ENCODE peak calls at places on chromosome 3, in five cellular contexts. I is IMR-90; T is epithelial cell of esophagus; H is cardiac fibroblast; F is Jurkat, Clone E6-1. L is an unnamed sample.

GRCh38 chr3:2517479-2518188 is 419.0 kb downstream of the CNTN4 start:
- DNase-seq in I (no peak), T (no peak), H (no peak), F (no peak), L (no peak)

GRCh38 chr3:120693439-120694172 is 11.6 kb upstream of the HGD start:
- DNase-seq in I (peak; percentile 55), T (peak; percentile 33), H (peak; percentile 74), F (no peak), L (peak; percentile 18)

GRCh38 chr3:7371693-7372572 is 511.0 kb downstream of the GRM7 start:
- DNase-seq in I (no peak), T (no peak), H (no peak), F (no peak), L (no peak)

GRCh38 chr3:104425416-104425815 is 941.3 kb upstream of the ALCAM start:
- DNase-seq in I (peak; percentile 6), T (no peak), H (no peak), F (no peak), L (no peak)

GRCh38 chr3:138378331-138378730 is 30.0 kb downstream of the MRAS start:
- DNase-seq in I (no peak), T (no peak), H (no peak), F (no peak), L (no peak)

GRCh38 chr3:144200004-144200403 is 228.4 kb downstream of the DIPK2A start:
- DNase-seq in I (peak; percentile 1), T (peak; percentile 5), H (no peak), F (no peak), L (no peak)

GRCh38 chr3:130609166-130609574 is 92.2 kb downstream of the COL6A6 start:
- DNase-seq in I (no peak), T (no peak), H (no peak), F (no peak), L (no peak)

GRCh38 chr3:193831495-193832455 is 238.8 kb downstream of the OPA1 start:
- DNase-seq in I (no peak), T (peak; percentile 50), H (no peak), F (no peak), L (no peak)

GRCh38 chr3:66393486-66394260 is 107.1 kb downstream of the LRIG1 start:
- DNase-seq in I (peak; percentile 14), T (no peak), H (peak; percentile 60), F (peak; percentile 97), L (peak; percentile 71)

GRCh38 chr3:158830391-158830790 is 28.5 kb downstream of the MFSD1 start:
- DNase-seq in I (peak; percentile 48), T (peak; percentile 63), H (peak; percentile 74), F (no peak), L (peak; percentile 12)

GRCh38 chr3:119585867-119586570 is 6.7 kb downstream of the ADPRH start:
- DNase-seq in I (peak; percentile 18), T (no peak), H (peak; percentile 64), F (no peak), L (no peak)

GRCh38 chr3:60448668-60449067 is 802.6 kb downstream of the FHIT start:
- DNase-seq in I (no peak), T (no peak), H (no peak), F (no peak), L (no peak)

GRCh38 chr3:149965278-149965677 is 5.4 kb downstream of the PFN2 start:
- DNase-seq in I (no peak), T (no peak), H (peak; percentile 57), F (no peak), L (no peak)

GRCh38 chr3:244041-244440 is 47.5 kb downstream of the CHL1 start:
- DNase-seq in I (peak; percentile 90), T (no peak), H (peak; percentile 2), F (no peak), L (no peak)

GRCh38 chr3:123319760-123320159 is 118.0 kb downstream of the SEC22A start:
- DNase-seq in I (no peak), T (no peak), H (no peak), F (no peak), L (no peak)

DNA sequence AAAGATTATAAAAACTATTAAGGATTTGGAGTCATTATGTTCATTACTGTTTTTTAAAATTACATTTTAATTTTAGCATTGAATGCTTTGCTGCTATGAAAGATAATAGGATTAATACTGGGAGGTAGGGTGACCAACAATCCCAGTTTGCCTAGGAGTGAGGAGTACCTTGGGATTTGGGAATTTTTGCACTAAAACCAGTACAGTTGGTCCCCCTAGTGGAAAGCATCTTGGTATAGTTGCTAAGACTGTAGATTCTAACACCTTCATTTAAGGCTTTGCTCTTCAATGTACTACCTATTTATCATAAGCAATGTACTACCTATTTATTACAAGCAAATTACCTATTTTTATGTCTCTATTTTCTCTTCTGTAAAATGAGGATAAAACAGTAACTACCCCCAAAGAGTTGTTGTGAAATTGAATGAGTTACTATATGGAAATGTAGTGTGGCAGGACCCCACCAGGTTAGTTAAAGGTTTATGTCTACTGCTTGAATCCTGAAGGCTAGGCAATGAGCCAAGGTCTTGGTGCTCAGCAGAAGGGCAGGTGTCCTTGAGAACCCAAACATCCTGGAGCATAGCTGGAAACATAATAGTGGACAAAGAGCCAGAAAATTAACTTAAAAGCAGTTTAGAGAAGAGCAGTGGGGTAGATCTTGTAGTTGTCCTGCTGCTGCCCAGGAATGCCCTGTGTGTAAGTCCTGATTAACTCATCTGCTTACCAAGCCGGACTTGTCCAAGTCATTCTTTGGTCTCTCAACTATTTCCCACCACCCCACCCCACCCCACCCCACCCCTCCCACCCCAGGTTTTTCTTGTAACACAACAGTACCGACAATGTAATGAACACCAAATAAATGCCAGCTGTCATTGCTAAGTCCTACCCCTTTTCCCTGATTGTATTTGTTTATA is 49.2 kb upstream of the NMD3 start:
- DNase-seq in I (no peak), T (peak; percentile 15), H (peak; percentile 47), F (no peak), L (no peak)
- H3K4me3 ChIP-seq in I (no peak overlapping the region), T (no peak overlapping the region), H (no peak overlapping the region), F (no peak overlapping the region), L (no peak overlapping the region)

GRCh38 chr3:16264174-16264707 is 502 bp downstream of the DPH3 start:
- DNase-seq in I (no peak), T (peak; percentile 6), H (peak; percentile 15), F (no peak), L (no peak)
- H3K4me3 ChIP-seq in I (peak overlapping the region; percentile 78), T (peak overlapping the region; percentile 93), H (peak overlapping the region; percentile 85), F (peak overlapping the region; percentile 98), L (peak overlapping the region; percentile 73)

GRCh38 chr3:187889601-187890404 is 144.5 kb upstream of the BCL6 start:
- DNase-seq in I (no peak), T (no peak), H (peak; percentile 36), F (no peak), L (no peak)

GRCh38 chr3:187888658-187889057 is 143.4 kb upstream of the BCL6 start:
- DNase-seq in I (no peak), T (no peak), H (no peak), F (no peak), L (no peak)

GRCh38 chr3:187889106-187889505 is 143.8 kb upstream of the BCL6 start:
- DNase-seq in I (no peak), T (no peak), H (no peak), F (no peak), L (no peak)
- H3K4me3 ChIP-seq in I (no peak overlapping the region), T (no peak overlapping the region), H (no peak overlapping the region), F (no peak overlapping the region), L (no peak overlapping the region)

GRCh38 chr3:50270422-50270831 is 1.5 kb downstream of the SEMA3B start:
- DNase-seq in I (peak; percentile 37), T (no peak), H (no peak), F (no peak), L (no peak)
- H3K4me3 ChIP-seq in I (no peak overlapping the region), T (no peak overlapping the region), H (no peak overlapping the region), F (no peak overlapping the region), L (no peak overlapping the region)

DNA sequence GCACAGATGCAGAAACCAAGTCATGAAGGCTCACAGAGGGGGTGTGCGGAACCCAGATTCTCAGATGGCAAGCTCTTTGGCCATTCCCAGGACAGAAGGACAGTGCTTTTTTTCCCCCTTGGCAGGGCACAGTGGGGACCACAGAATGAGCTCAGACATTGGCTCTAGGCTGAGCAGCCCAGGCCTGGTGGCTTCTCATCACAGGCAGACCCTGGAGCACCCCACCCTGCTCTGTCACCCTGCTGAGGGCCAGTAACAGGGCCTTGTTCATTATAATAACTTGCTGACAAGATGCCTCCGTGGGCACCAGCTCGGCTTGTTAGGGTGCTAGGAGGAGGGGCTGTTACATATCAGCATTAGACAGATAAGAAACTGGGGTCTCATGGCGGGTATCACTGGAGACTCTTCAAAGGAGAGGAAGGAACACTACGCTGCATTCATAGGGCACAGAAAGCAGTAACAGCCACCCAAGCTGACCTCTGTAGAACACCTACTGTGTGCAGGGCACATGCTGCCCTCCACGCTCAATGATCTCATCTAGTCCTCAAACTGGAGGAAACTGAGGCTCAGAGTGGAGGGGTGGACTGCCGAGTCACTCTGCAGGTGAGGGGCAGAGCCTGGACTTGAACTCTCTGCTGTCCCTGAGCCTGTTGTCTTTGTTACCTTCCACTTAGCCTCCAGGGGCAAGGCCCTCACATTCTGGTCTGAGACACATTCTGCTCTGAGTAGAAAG is 69.9 kb upstream of the SEC13 start:
- DNase-seq in I (no peak), T (no peak), H (no peak), F (no peak), L (no peak)
- H3K4me3 ChIP-seq in I (no peak overlapping the region), T (no peak overlapping the region), H (no peak overlapping the region), F (peak overlapping the region; percentile 17), L (no peak overlapping the region)

DNA sequence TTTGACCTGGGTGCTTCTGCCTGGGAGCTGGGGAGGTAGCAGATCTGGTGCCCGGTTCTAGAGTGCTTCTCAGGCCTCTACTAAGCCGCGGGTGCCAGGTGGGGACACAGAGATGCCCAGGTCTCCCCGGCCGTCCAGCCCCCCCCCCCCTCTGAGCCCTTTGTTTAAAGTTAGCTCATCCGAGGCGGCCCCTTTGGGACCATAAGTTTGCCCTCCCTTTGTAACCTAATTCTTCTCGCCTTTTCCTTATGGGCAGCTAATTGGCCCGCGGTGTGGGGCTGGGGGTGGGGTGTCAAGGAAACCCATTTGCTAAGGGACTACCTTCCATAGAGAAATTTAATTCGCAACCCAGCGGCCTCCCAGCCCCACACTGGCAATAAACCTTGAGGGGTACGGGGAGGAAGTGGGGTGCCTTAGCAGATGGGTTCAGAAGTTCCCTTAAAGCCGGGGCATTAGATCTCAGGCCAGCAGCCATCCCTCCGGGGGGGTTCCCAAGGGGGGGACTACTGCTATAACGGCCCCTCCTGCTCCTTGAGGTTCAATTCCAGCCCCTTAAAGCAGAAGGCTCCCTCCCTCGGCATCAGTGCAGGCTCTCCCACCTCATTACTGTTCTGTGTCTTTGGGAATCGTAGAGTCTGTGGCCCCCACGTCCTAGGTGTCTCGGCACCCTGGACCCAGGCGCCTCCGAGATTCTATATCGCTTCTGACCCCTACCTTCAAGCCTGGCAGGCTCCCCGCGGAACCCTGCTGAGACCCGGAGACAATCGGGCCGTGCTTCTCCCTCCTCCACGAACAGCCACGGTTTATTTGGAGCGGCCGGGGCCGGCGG is 1.7 kb downstream of the GATA2 start:
- DNase-seq in I (no peak), T (no peak), H (no peak), F (no peak), L (no peak)
- H3K4me3 ChIP-seq in I (no peak overlapping the region), T (no peak overlapping the region), H (peak overlapping the region; percentile 12), F (no peak overlapping the region), L (no peak overlapping the region)

GRCh38 chr3:5095879-5096278 is 26.2 kb upstream of the ARL8B start:
- DNase-seq in I (peak; percentile 5), T (no peak), H (peak; percentile 11), F (no peak), L (no peak)
- H3K4me3 ChIP-seq in I (no peak overlapping the region), T (no peak overlapping the region), H (peak overlapping the region; percentile 17), F (no peak overlapping the region), L (peak overlapping the region; percentile 0)

L was measured in skeletal muscle cell.